ENCODE peak calls at places on chromosomes 3 and 15, in six cellular contexts. N is fibroblast of lung, X is GM23248, V is mammary epithelial cell, K is neuronal stem cell, G is MM.1S. D is an unnamed sample.

GRCh38 chr3:194474675-194475074 is 12.1 kb downstream of the ATP13A3 start:
- DNase-seq in V (no peak), N (no peak), K (no peak), G (no peak), X (peak; percentile 68), D (no peak)

GRCh38 chr3:53274938-53275666 is 19.3 kb upstream of the TKT start:
- DNase-seq in G (no peak), K (no peak), V (no peak), X (no peak), N (no peak), D (no peak)

GRCh38 chr15:95416576-95416975 is 913.9 kb upstream of the NR2F2 start:
- DNase-seq in K (no peak), V (no peak), X (no peak), N (no peak), G (no peak), D (no peak)

GRCh38 chr3:51375136-51375535 is 10.0 kb upstream of the MANF start:
- DNase-seq in N (no peak), G (no peak), X (no peak), K (no peak), V (no peak), D (no peak)

GRCh38 chr3:127762077-127762786 is 60.1 kb downstream of the MGLL start:
- DNase-seq in K (no peak), G (no peak), X (no peak), N (no peak), V (no peak), D (no peak)

GRCh38 chr15:23497710-23498111 is 50.7 kb upstream of the GOLGA6L2 start:
- DNase-seq in V (no peak), N (peak; percentile 2), X (peak; percentile 49), K (no peak), G (no peak), D (peak; percentile 9)

GRCh38 chr3:126414406-126414805 is 19.7 kb downstream of the CFAP100 start:
- DNase-seq in K (no peak), X (no peak), G (no peak), N (no peak), V (no peak), D (no peak)

GRCh38 chr15:59296181-59296617 is 76.5 kb downstream of the MYO1E start:
- DNase-seq in N (peak; percentile 85), G (no peak), V (peak; percentile 42), K (no peak), X (peak; percentile 92), D (peak; percentile 31)

GRCh38 chr15:78149805-78150751 is 916 bp downstream of the IDH3A start:
- DNase-seq in G (peak; percentile 24), X (no peak), V (peak; percentile 32), K (no peak), N (peak; percentile 11), D (no peak)

GRCh38 chr3:127791221-127791913 is 30.9 kb downstream of the MGLL start:
- DNase-seq in N (peak; percentile 81), K (no peak), X (peak; percentile 56), V (peak; percentile 51), G (peak; percentile 36), D (peak; percentile 84)

GRCh38 chr15:27686376-27686775 is 412.7 kb downstream of the OCA2 start:
- DNase-seq in K (no peak), X (peak; percentile 4), N (peak; percentile 2), G (no peak), V (no peak), D (no peak)

GRCh38 chr3:158165730-158166129 is 55.8 kb downstream of the RSRC1 start:
- DNase-seq in N (peak; percentile 15), X (peak; percentile 26), K (no peak), G (no peak), V (no peak), D (no peak)

GRCh38 chr3:66486646-66487045 is 14.2 kb downstream of the LRIG1 start:
- DNase-seq in G (no peak), N (peak; percentile 93), V (no peak), X (peak; percentile 88), K (no peak), D (no peak)

GRCh38 chr15:63089260-63090043 is 32.2 kb upstream of the LACTB start:
- DNase-seq in V (no peak), K (no peak), N (peak; percentile 83), G (no peak), X (peak; percentile 96), D (no peak)

GRCh38 chr3:10223676-10224639 is 24.3 kb upstream of the TATDN2 start:
- DNase-seq in X (peak; percentile 23), G (peak; percentile 95), N (no peak), K (no peak), V (no peak), D (no peak)

GRCh38 chr15:99131441-99132023 is 26.7 kb downstream of the SYNM start:
- DNase-seq in G (no peak), V (no peak), N (no peak), K (no peak), X (no peak), D (no peak)

GRCh38 chr15:55916666-55917409 is 76.6 kb downstream of the NEDD4 start:
- DNase-seq in K (no peak), N (peak; percentile 76), V (peak; percentile 87), X (peak; percentile 90), G (no peak), D (no peak)

GRCh38 chr15:36090276-36090946 is 489.0 kb upstream of the CDIN1 start:
- DNase-seq in K (no peak), N (no peak), X (no peak), G (no peak), V (no peak), D (no peak)

GRCh38 chr3:139970526-139970925 is 35.5 kb downstream of the CLSTN2 start:
- DNase-seq in K (no peak), X (no peak), V (no peak), N (no peak), G (no peak), D (no peak)

GRCh38 chr3:12875857-12876451 is 34.6 kb upstream of the RPL32 start:
- DNase-seq in X (peak; percentile 24), K (peak; percentile 84), N (peak; percentile 28), G (no peak), V (no peak), D (peak; percentile 31)

GRCh38 chr15:75348563-75349350 is 1.9 kb downstream of the NEIL1 start:
- DNase-seq in N (no peak), K (no peak), G (no peak), V (no peak), X (peak; percentile 41), D (no peak)

GRCh38 chr3:133377396-133377795 is 22.5 kb upstream of the BFSP2 start:
- DNase-seq in K (no peak), G (peak; percentile 29), X (peak; percentile 66), V (peak; percentile 42), N (peak; percentile 75), D (no peak)

GRCh38 chr3:15305366-15305844 is 27.0 kb downstream of the SH3BP5 start:
- DNase-seq in V (no peak), G (no peak), K (no peak), N (no peak), X (peak; percentile 34), D (no peak)

GRCh38 chr3:136239094-136239493 is 11.0 kb upstream of the PCCB start:
- DNase-seq in N (no peak), K (no peak), V (no peak), X (no peak), G (no peak), D (no peak)

GRCh38 chr3:168093229-168093628 is 2.5 kb downstream of the GOLIM4 start:
- DNase-seq in N (no peak), G (no peak), K (no peak), X (no peak), V (no peak), D (no peak)

GRCh38 chr3:58529516-58530353 is 7.3 kb downstream of the ACOX2 start:
- DNase-seq in K (peak; percentile 51), N (no peak), V (no peak), G (no peak), X (peak; percentile 28), D (no peak)

GRCh38 chr15:63726491-63726890 is 107.3 kb downstream of the HERC1 start:
- DNase-seq in X (no peak), G (no peak), V (no peak), N (no peak), K (no peak), D (no peak)

GRCh38 chr3:70531838-70532489 is 219.5 kb upstream of the MDFIC2 start:
- DNase-seq in K (no peak), N (no peak), G (no peak), V (no peak), X (no peak), D (no peak)

GRCh38 chr3:70532806-70533205 is 220.4 kb upstream of the MDFIC2 start:
- DNase-seq in V (no peak), G (no peak), N (no peak), K (no peak), X (no peak), D (no peak)

GRCh38 chr3:70526966-70527515 is 214.6 kb upstream of the MDFIC2 start:
- DNase-seq in V (no peak), X (peak; percentile 47), G (no peak), N (no peak), K (no peak), D (no peak)

GRCh38 chr3:70531063-70531657 is 218.7 kb upstream of the MDFIC2 start:
- DNase-seq in V (peak; percentile 3), G (no peak), X (peak; percentile 55), K (peak; percentile 11), N (peak; percentile 67), D (no peak)
- H3K4me2 ChIP-seq in V (no peak overlapping the region), G (no peak overlapping the region), X (no peak overlapping the region), K (no peak overlapping the region), N (no peak overlapping the region), D (no peak overlapping the region)

GRCh38 chr3:72161870-72162617 is 377.1 kb upstream of the PROK2 start:
- DNase-seq in G (no peak), N (peak; percentile 38), V (peak; percentile 48), K (no peak), X (peak; percentile 58), D (no peak)

GRCh38 chr3:72158639-72159005 is 373.7 kb upstream of the PROK2 start:
- DNase-seq in X (no peak), K (no peak), G (no peak), N (no peak), V (no peak), D (no peak)

GRCh38 chr3:72157782-72158638 is 373.1 kb upstream of the PROK2 start:
- DNase-seq in N (no peak), X (peak; percentile 20), K (no peak), V (no peak), G (no peak), D (no peak)

GRCh38 chr3:72159487-72159886 is 374.5 kb upstream of the PROK2 start:
- DNase-seq in G (no peak), K (no peak), N (no peak), X (no peak), V (no peak), D (no peak)

GRCh38 chr3:72160351-72160750 is 375.4 kb upstream of the PROK2 start:
- DNase-seq in X (no peak), V (no peak), K (no peak), G (no peak), N (no peak), D (no peak)
- H3K4me2 ChIP-seq in X (no peak overlapping the region), V (no peak overlapping the region), K (no peak overlapping the region), G (no peak overlapping the region), N (no peak overlapping the region), D (no peak overlapping the region)

GRCh38 chr3:74651239-74651638 is 36.8 kb upstream of the CNTN3 start:
- DNase-seq in X (peak; percentile 67), V (no peak), K (no peak), N (peak; percentile 36), G (no peak), D (no peak)
- H3K4me2 ChIP-seq in X (no peak overlapping the region), V (no peak overlapping the region), K (no peak overlapping the region), N (no peak overlapping the region), G (no peak overlapping the region), D (no peak overlapping the region)

GRCh38 chr3:192068464-192069254 is 607.7 kb downstream of the PYDC2 start:
- DNase-seq in G (no peak), K (no peak), N (no peak), X (no peak), V (no peak), D (no peak)
- H3K4me2 ChIP-seq in G (peak overlapping the region; percentile 31), K (no peak overlapping the region), N (no peak overlapping the region), X (no peak overlapping the region), V (no peak overlapping the region), D (no peak overlapping the region)

GRCh38 chr3:118942195-118942594 is 92.5 kb downstream of the IGSF11 start:
- DNase-seq in K (no peak), G (no peak), N (no peak), V (no peak), X (no peak), D (no peak)
- H3K4me2 ChIP-seq in K (no peak overlapping the region), G (no peak overlapping the region), N (no peak overlapping the region), V (no peak overlapping the region), X (no peak overlapping the region), D (no peak overlapping the region)

D was measured in PC-9.